ENCODE peak calls at places on chromosome X, in eight cellular contexts. Z, X, J, I, N, B, D and R are unnamed samples.

GRCh38 chrX:77014655-77015377 is 432.4 kb upstream of the FGF16 start:
- DNase-seq in Z (no peak), D (no peak), J (no peak), B (no peak), N (no peak), X (peak), I (no peak), R (no peak)

GRCh38 chrX:27893871-27894270 is 86.1 kb downstream of the MAGEB10 start:
- DNase-seq in N (no peak), D (no peak), X (no peak), I (no peak), J (no peak), Z (no peak), B (no peak), R (no peak)

GRCh38 chrX:51144828-51145442 is 187.7 kb upstream of the NUDT10 start:
- DNase-seq in J (peak), B (no peak), I (peak), X (no peak), Z (no peak), N (no peak), D (peak), R (no peak)

GRCh38 chrX:49291615-49292337 is 11.7 kb upstream of the GAGE10 start:
- DNase-seq in Z (peak), D (no peak), I (peak), X (peak), N (peak), B (peak), J (peak), R (peak)

GRCh38 chrX:24760601-24761000 is 66.9 kb downstream of the POLA1 start:
- DNase-seq in I (no peak), Z (no peak), B (no peak), J (no peak), N (no peak), X (no peak), D (peak), R (no peak)

GRCh38 chrX:136608295-136608933 is 39.5 kb upstream of the CD40LG start:
- DNase-seq in I (peak), X (peak), D (peak), B (peak), N (peak), Z (peak), J (peak), R (peak)

GRCh38 chrX:52420824-52421443 is 52.1 kb downstream of the XAGE2 start:
- DNase-seq in B (peak), D (no peak), X (no peak), Z (no peak), N (no peak), I (no peak), J (no peak), R (no peak)

GRCh38 chrX:43836435-43837184 is 45.6 kb downstream of the MAOB start:
- DNase-seq in D (no peak), J (no peak), X (no peak), B (no peak), N (no peak), I (no peak), Z (no peak), R (no peak)

GRCh38 chrX:143306991-143307965 is 210.0 kb downstream of the SPANXN3 start:
- DNase-seq in X (no peak), D (no peak), B (no peak), J (no peak), N (no peak), I (no peak), Z (no peak), R (peak)

GRCh38 chrX:14941301-14941700 is 68.1 kb downstream of the MOSPD2 start:
- DNase-seq in J (no peak), D (no peak), X (no peak), N (no peak), B (no peak), I (no peak), Z (no peak), R (no peak)

GRCh38 chrX:378443-378842 is 8.3 kb downstream of the PPP2R3B start:
- DNase-seq in Z (no peak), X (no peak), N (no peak), B (no peak), I (no peak), D (no peak), J (peak), R (no peak)

GRCh38 chrX:44104699-44105098 is 131.5 kb upstream of the NDP start:
- DNase-seq in Z (no peak), D (no peak), J (no peak), N (no peak), I (no peak), B (no peak), X (no peak), R (no peak)

GRCh38 chrX:41870719-41871151 is 52.6 kb downstream of the CASK start:
- DNase-seq in Z (no peak), N (no peak), J (no peak), B (no peak), D (no peak), X (no peak), I (no peak), R (peak)

GRCh38 chrX:86981326-86981890 is 536.2 kb upstream of the KLHL4 start:
- DNase-seq in X (no peak), D (no peak), J (no peak), B (no peak), N (no peak), I (no peak), Z (no peak), R (no peak)

GRCh38 chrX:46710927-46711623 is 47.8 kb downstream of the SLC9A7 start:
- DNase-seq in X (no peak), N (no peak), B (no peak), D (no peak), Z (no peak), J (no peak), I (no peak), R (no peak)

GRCh38 chrX:47828984-47829383 is 7.7 kb upstream of the ZNF81 start:
- DNase-seq in Z (no peak), D (no peak), N (no peak), X (no peak), B (no peak), J (no peak), I (no peak), R (no peak)